ENCODE peak calls at places on chromosomes 6 and 20, in five cellular contexts. L, U, A, W and B are unnamed samples.
A peak's percentile ranks its signal among the peaks of the same experiment; 100 is the strongest.

GRCh38 chr20:58229198-58229802 is 847 bp upstream of the ANKRD60 start:
- DNase-seq in L (no peak), U (no peak), A (peak; percentile 54), W (no peak), B (no peak)

GRCh38 chr20:62476074-62476838 is 461 bp upstream of the GATA5 start:
- DNase-seq in L (no peak), U (no peak), A (no peak), W (no peak), B (no peak)

GRCh38 chr6:34531580-34532201 is 24.4 kb downstream of the SPDEF start:
- DNase-seq in L (no peak), U (peak; percentile 74), A (no peak), W (peak; percentile 73), B (no peak)

GRCh38 chr20:60403105-60403741 is 445.0 kb downstream of the CDH26 start:
- DNase-seq in L (no peak), U (no peak), A (no peak), W (no peak), B (no peak)

GRCh38 chr6:53313784-53314382 is 34.9 kb downstream of the ELOVL5 start:
- DNase-seq in L (no peak), U (no peak), A (no peak), W (no peak), B (no peak)

GRCh38 chr6:85920782-85921181 is 278.1 kb upstream of the SYNCRIP start:
- DNase-seq in L (no peak), U (no peak), A (no peak), W (no peak), B (no peak)

GRCh38 chr6:15956205-15957106 is 172.4 kb upstream of the MYLIP start:
- DNase-seq in L (no peak), U (no peak), A (peak; percentile 38), W (no peak), B (no peak)

GRCh38 chr6:54879188-54879985 is 32.8 kb downstream of the FAM83B start:
- DNase-seq in L (no peak), U (no peak), A (no peak), W (no peak), B (no peak)

GRCh38 chr20:24116611-24117010 is 128.0 kb upstream of the GGTLC1 start:
- DNase-seq in L (no peak), U (no peak), A (no peak), W (no peak), B (no peak)

GRCh38 chr20:48923149-48923718 is 1.7 kb downstream of the ARFGEF2 start:
- DNase-seq in L (no peak), U (no peak), A (no peak), W (no peak), B (peak; percentile 59)